ENCODE peak calls at places on chromosomes 3 and 15, in five cellular contexts. One of them, this sample, is unnamed.

GRCh38 chr3:29555590-29555989 is 274.7 kb downstream of the RBMS3 start:
- DNase-seq in head of caudate nucleus: no peak
- DNase-seq in T-helper 17 cell: no peak
- DNase-seq in psoas muscle: no peak
- DNase-seq in stimulated activated CD4-positive, alpha-beta T cell treated with anti-CD3 and anti-CD28 coated beads, Interleukin-12 subunit alpha, Interleukin-12 subunit beta, amount 100 ng/mL, for 24 hours: no peak
- DNase-seq in this sample: no peak

GRCh38 chr3:16484216-16484615 is 29.3 kb downstream of the RFTN1 start:
- DNase-seq in head of caudate nucleus: no peak
- DNase-seq in T-helper 17 cell: no peak
- DNase-seq in psoas muscle: no peak
- DNase-seq in stimulated activated CD4-positive, alpha-beta T cell treated with anti-CD3 and anti-CD28 coated beads, Interleukin-12 subunit alpha, Interleukin-12 subunit beta, amount 100 ng/mL, for 24 hours: no peak
- DNase-seq in this sample: no peak

GRCh38 chr3:172040078-172040975 is 949 bp downstream of the FNDC3B start:
- DNase-seq in head of caudate nucleus: peak; percentile 66
- DNase-seq in T-helper 17 cell: peak; percentile 45
- DNase-seq in psoas muscle: peak; percentile 88
- DNase-seq in stimulated activated CD4-positive, alpha-beta T cell treated with anti-CD3 and anti-CD28 coated beads, Interleukin-12 subunit alpha, Interleukin-12 subunit beta, amount 100 ng/mL, for 24 hours: peak; percentile 17
- DNase-seq in this sample: no peak

GRCh38 chr15:62462268-62462667 is 297.2 kb upstream of the C2CD4B start:
- DNase-seq in head of caudate nucleus: no peak
- DNase-seq in T-helper 17 cell: no peak
- DNase-seq in psoas muscle: no peak
- DNase-seq in stimulated activated CD4-positive, alpha-beta T cell treated with anti-CD3 and anti-CD28 coated beads, Interleukin-12 subunit alpha, Interleukin-12 subunit beta, amount 100 ng/mL, for 24 hours: no peak
- DNase-seq in this sample: no peak

GRCh38 chr3:16686679-16687078 is 81.5 kb upstream of the DAZL start:
- DNase-seq in head of caudate nucleus: no peak
- DNase-seq in T-helper 17 cell: no peak
- DNase-seq in psoas muscle: no peak
- DNase-seq in stimulated activated CD4-positive, alpha-beta T cell treated with anti-CD3 and anti-CD28 coated beads, Interleukin-12 subunit alpha, Interleukin-12 subunit beta, amount 100 ng/mL, for 24 hours: no peak
- DNase-seq in this sample: no peak

GRCh38 chr15:89673162-89673506 is 6.0 kb downstream of the PLIN1 start:
- DNase-seq in head of caudate nucleus: no peak
- DNase-seq in T-helper 17 cell: no peak
- DNase-seq in psoas muscle: no peak
- DNase-seq in stimulated activated CD4-positive, alpha-beta T cell treated with anti-CD3 and anti-CD28 coated beads, Interleukin-12 subunit alpha, Interleukin-12 subunit beta, amount 100 ng/mL, for 24 hours: no peak
- DNase-seq in this sample: no peak

GRCh38 chr3:21042184-21042583 is 708.8 kb downstream of the ZNF385D start:
- DNase-seq in head of caudate nucleus: no peak
- DNase-seq in T-helper 17 cell: no peak
- DNase-seq in psoas muscle: no peak
- DNase-seq in stimulated activated CD4-positive, alpha-beta T cell treated with anti-CD3 and anti-CD28 coated beads, Interleukin-12 subunit alpha, Interleukin-12 subunit beta, amount 100 ng/mL, for 24 hours: no peak
- DNase-seq in this sample: no peak

GRCh38 chr3:129663045-129663446 is 56.6 kb upstream of the PLXND1 start:
- DNase-seq in head of caudate nucleus: no peak
- DNase-seq in T-helper 17 cell: no peak
- DNase-seq in psoas muscle: no peak
- DNase-seq in stimulated activated CD4-positive, alpha-beta T cell treated with anti-CD3 and anti-CD28 coated beads, Interleukin-12 subunit alpha, Interleukin-12 subunit beta, amount 100 ng/mL, for 24 hours: no peak
- DNase-seq in this sample: no peak

GRCh38 chr3:61864886-61865285 is 303.5 kb downstream of the PTPRG start:
- DNase-seq in head of caudate nucleus: no peak
- DNase-seq in T-helper 17 cell: no peak
- DNase-seq in psoas muscle: no peak
- DNase-seq in stimulated activated CD4-positive, alpha-beta T cell treated with anti-CD3 and anti-CD28 coated beads, Interleukin-12 subunit alpha, Interleukin-12 subunit beta, amount 100 ng/mL, for 24 hours: no peak
- DNase-seq in this sample: no peak

GRCh38 chr15:87741350-87741749 is 515.2 kb downstream of the NTRK3 start:
- DNase-seq in head of caudate nucleus: no peak
- DNase-seq in T-helper 17 cell: no peak
- DNase-seq in psoas muscle: no peak
- DNase-seq in stimulated activated CD4-positive, alpha-beta T cell treated with anti-CD3 and anti-CD28 coated beads, Interleukin-12 subunit alpha, Interleukin-12 subunit beta, amount 100 ng/mL, for 24 hours: no peak
- DNase-seq in this sample: no peak

GRCh38 chr3:120449701-120450216 is 1.0 kb downstream of the FSTL1 start:
- DNase-seq in head of caudate nucleus: no peak
- DNase-seq in T-helper 17 cell: no peak
- DNase-seq in psoas muscle: no peak
- DNase-seq in stimulated activated CD4-positive, alpha-beta T cell treated with anti-CD3 and anti-CD28 coated beads, Interleukin-12 subunit alpha, Interleukin-12 subunit beta, amount 100 ng/mL, for 24 hours: no peak
- DNase-seq in this sample: no peak

GRCh38 chr3:61562042-61562809 is 855 bp downstream of the PTPRG start:
- DNase-seq in head of caudate nucleus: peak; percentile 21
- DNase-seq in T-helper 17 cell: no peak
- DNase-seq in psoas muscle: peak; percentile 28
- DNase-seq in stimulated activated CD4-positive, alpha-beta T cell treated with anti-CD3 and anti-CD28 coated beads, Interleukin-12 subunit alpha, Interleukin-12 subunit beta, amount 100 ng/mL, for 24 hours: no peak
- DNase-seq in this sample: no peak

GRCh38 chr3:149898771-149899170 is 71.9 kb downstream of the PFN2 start:
- DNase-seq in head of caudate nucleus: no peak
- DNase-seq in T-helper 17 cell: no peak
- DNase-seq in psoas muscle: no peak
- DNase-seq in stimulated activated CD4-positive, alpha-beta T cell treated with anti-CD3 and anti-CD28 coated beads, Interleukin-12 subunit alpha, Interleukin-12 subunit beta, amount 100 ng/mL, for 24 hours: no peak
- DNase-seq in this sample: no peak

GRCh38 chr3:171741377-171741776 is 68.9 kb downstream of the PLD1 start:
- DNase-seq in head of caudate nucleus: no peak
- DNase-seq in T-helper 17 cell: no peak
- DNase-seq in psoas muscle: no peak
- DNase-seq in stimulated activated CD4-positive, alpha-beta T cell treated with anti-CD3 and anti-CD28 coated beads, Interleukin-12 subunit alpha, Interleukin-12 subunit beta, amount 100 ng/mL, for 24 hours: no peak
- DNase-seq in this sample: no peak

GRCh38 chr3:36095238-36095637 is 285.1 kb upstream of the STAC start:
- DNase-seq in head of caudate nucleus: no peak
- DNase-seq in T-helper 17 cell: no peak
- DNase-seq in psoas muscle: no peak
- DNase-seq in stimulated activated CD4-positive, alpha-beta T cell treated with anti-CD3 and anti-CD28 coated beads, Interleukin-12 subunit alpha, Interleukin-12 subunit beta, amount 100 ng/mL, for 24 hours: no peak
- DNase-seq in this sample: no peak

GRCh38 chr3:150765949-150766720 is 3.2 kb upstream of the SIAH2 start:
- DNase-seq in head of caudate nucleus: no peak
- DNase-seq in T-helper 17 cell: no peak
- DNase-seq in psoas muscle: no peak
- DNase-seq in stimulated activated CD4-positive, alpha-beta T cell treated with anti-CD3 and anti-CD28 coated beads, Interleukin-12 subunit alpha, Interleukin-12 subunit beta, amount 100 ng/mL, for 24 hours: peak; percentile 38
- DNase-seq in this sample: no peak

GRCh38 chr15:50911641-50912040 is 3.2 kb downstream of the AP4E1 start:
- DNase-seq in head of caudate nucleus: no peak
- DNase-seq in T-helper 17 cell: no peak
- DNase-seq in psoas muscle: no peak
- DNase-seq in stimulated activated CD4-positive, alpha-beta T cell treated with anti-CD3 and anti-CD28 coated beads, Interleukin-12 subunit alpha, Interleukin-12 subunit beta, amount 100 ng/mL, for 24 hours: no peak
- DNase-seq in this sample: no peak

GRCh38 chr3:29552036-29552435 is 271.2 kb downstream of the RBMS3 start:
- DNase-seq in head of caudate nucleus: no peak
- DNase-seq in T-helper 17 cell: no peak
- DNase-seq in psoas muscle: no peak
- DNase-seq in stimulated activated CD4-positive, alpha-beta T cell treated with anti-CD3 and anti-CD28 coated beads, Interleukin-12 subunit alpha, Interleukin-12 subunit beta, amount 100 ng/mL, for 24 hours: no peak
- DNase-seq in this sample: no peak

GRCh38 chr3:28726840-28727239 is 378.2 kb upstream of the AZI2 start:
- DNase-seq in head of caudate nucleus: peak; percentile 38
- DNase-seq in T-helper 17 cell: no peak
- DNase-seq in psoas muscle: peak; percentile 41
- DNase-seq in stimulated activated CD4-positive, alpha-beta T cell treated with anti-CD3 and anti-CD28 coated beads, Interleukin-12 subunit alpha, Interleukin-12 subunit beta, amount 100 ng/mL, for 24 hours: peak; percentile 8
- DNase-seq in this sample: no peak

GRCh38 chr15:80803580-80804525 is 24.7 kb downstream of the CEMIP start:
- DNase-seq in head of caudate nucleus: no peak
- DNase-seq in T-helper 17 cell: no peak
- DNase-seq in psoas muscle: no peak
- DNase-seq in stimulated activated CD4-positive, alpha-beta T cell treated with anti-CD3 and anti-CD28 coated beads, Interleukin-12 subunit alpha, Interleukin-12 subunit beta, amount 100 ng/mL, for 24 hours: no peak
- DNase-seq in this sample: no peak

GRCh38 chr15:42375252-42375651 is 16.0 kb downstream of the CAPN3 start:
- DNase-seq in head of caudate nucleus: no peak
- DNase-seq in T-helper 17 cell: no peak
- DNase-seq in psoas muscle: no peak
- DNase-seq in stimulated activated CD4-positive, alpha-beta T cell treated with anti-CD3 and anti-CD28 coated beads, Interleukin-12 subunit alpha, Interleukin-12 subunit beta, amount 100 ng/mL, for 24 hours: no peak
- DNase-seq in this sample: no peak

GRCh38 chr3:171101982-171102610 is 75.6 kb upstream of the SLC2A2 start:
- DNase-seq in head of caudate nucleus: no peak
- DNase-seq in T-helper 17 cell: no peak
- DNase-seq in psoas muscle: no peak
- DNase-seq in stimulated activated CD4-positive, alpha-beta T cell treated with anti-CD3 and anti-CD28 coated beads, Interleukin-12 subunit alpha, Interleukin-12 subunit beta, amount 100 ng/mL, for 24 hours: no peak
- DNase-seq in this sample: no peak

GRCh38 chr15:97598353-97598798 is 362.1 kb upstream of the ARRDC4 start:
- DNase-seq in head of caudate nucleus: no peak
- DNase-seq in T-helper 17 cell: no peak
- DNase-seq in psoas muscle: no peak
- DNase-seq in stimulated activated CD4-positive, alpha-beta T cell treated with anti-CD3 and anti-CD28 coated beads, Interleukin-12 subunit alpha, Interleukin-12 subunit beta, amount 100 ng/mL, for 24 hours: no peak
- DNase-seq in this sample: no peak

GRCh38 chr3:69236808-69237707 is 114.7 kb upstream of the LMOD3 start:
- DNase-seq in head of caudate nucleus: peak; percentile 27
- DNase-seq in T-helper 17 cell: no peak
- DNase-seq in psoas muscle: no peak
- DNase-seq in stimulated activated CD4-positive, alpha-beta T cell treated with anti-CD3 and anti-CD28 coated beads, Interleukin-12 subunit alpha, Interleukin-12 subunit beta, amount 100 ng/mL, for 24 hours: no peak
- DNase-seq in this sample: no peak

This sample was measured in activated naive CD8-positive, alpha-beta T cell treated with anti-CD3 and anti-CD28 coated beads, Interleukin-2, amount 50 U/mL, for 16 hours.